ENCODE peak calls at places on chromosomes 13 and 19, in eight cellular contexts. M, F, V, P, J, S, Z and N are unnamed samples. For H3K4me1, the result is how much of the 10 kb centered on the place peaks cover.

GRCh38 chr19:32627714-32628253 is 46.8 kb downstream of the PDCD5 start:
- DNase-seq in V (no peak), S (peak), M (no peak), P (no peak), Z (no peak), F (no peak), J (no peak), N (no peak)

GRCh38 chr19:55304980-55305379 is 20.2 kb downstream of the TMEM150B start:
- DNase-seq in V (no peak), F (no peak), Z (no peak), S (no peak), M (no peak), J (no peak), P (no peak), N (no peak)

GRCh38 chr19:2424686-2425621 is 2.4 kb downstream of the TIMM13 start:
- DNase-seq in M (peak), V (no peak), J (no peak), Z (peak), P (no peak), S (peak), F (no peak), N (peak)

GRCh38 chr19:16290692-16291091 is 33.9 kb upstream of the KLF2 start:
- DNase-seq in V (no peak), J (no peak), Z (no peak), S (no peak), M (no peak), P (no peak), F (no peak), N (no peak)

GRCh38 chr19:37362733-37363132 is 8.2 kb upstream of the ZNF527 start:
- DNase-seq in M (no peak), J (peak), Z (no peak), F (no peak), P (no peak), S (peak), V (no peak), N (no peak)

GRCh38 chr19:17952041-17952976 is 14.6 kb upstream of the KCNN1 start:
- DNase-seq in M (no peak), P (no peak), J (peak), S (peak), V (no peak), F (no peak), Z (no peak), N (no peak)

GRCh38 chr19:39842693-39843435 is 3.3 kb downstream of the FBL start:
- DNase-seq in S (no peak), Z (no peak), J (no peak), M (no peak), F (no peak), P (no peak), V (no peak), N (no peak)

GRCh38 chr13:93226623-93227279 is at the start of gene GPC6:
- DNase-seq in S (peak), F (no peak), Z (no peak), J (no peak), V (no peak), P (peak), M (no peak), N (no peak)

GRCh38 chr13:27139565-27139964 is 32.0 kb downstream of the USP12 start:
- DNase-seq in Z (no peak), V (no peak), M (no peak), P (no peak), J (no peak), F (no peak), S (no peak), N (no peak)

GRCh38 chr13:51034906-51035305 is 76.2 kb downstream of the C13orf42 start:
- DNase-seq in F (no peak), S (no peak), Z (no peak), M (no peak), J (no peak), P (no peak), V (no peak), N (no peak)

GRCh38 chr13:74771964-74772363 is 637.8 kb upstream of the KLF12 start:
- DNase-seq in F (no peak), J (no peak), V (no peak), P (no peak), S (no peak), M (no peak), Z (no peak), N (no peak)

GRCh38 chr13:87671824-87672603 is 843 bp downstream of the SLITRK5 start:
- DNase-seq in J (no peak), S (peak), F (no peak), M (no peak), Z (peak), P (peak), V (no peak), N (peak)

GRCh38 chr13:98916403-98916802 is 61.5 kb downstream of the DOCK9 start:
- DNase-seq in Z (no peak), J (no peak), S (no peak), M (no peak), V (no peak), F (no peak), P (no peak), N (no peak)
- TF ChIP-seq POLR2AphosphoS5 in Z (no peak), J (no peak), S (no peak), M (no peak), V (no peak), F (no peak), P (no peak), N (no peak)

GRCh38 chr13:102799544-102800144 is 725 bp downstream of the BIVM start:
- DNase-seq in Z (peak), J (peak), M (peak), P (peak), V (no peak), S (peak), F (no peak), N (peak)

GRCh38 chr13:102793583-102794355 is 5.0 kb downstream of the POGLUT2 start:
- DNase-seq in Z (no peak), V (no peak), S (no peak), J (no peak), P (no peak), F (no peak), M (no peak), N (no peak)

GRCh38 chr13:102800145-102801041 is 1.5 kb downstream of the BIVM start:
- DNase-seq in S (peak), Z (peak), M (peak), J (peak), V (peak), P (peak), F (peak), N (peak)

GRCh38 chr13:102798653-102799543 is at the start of the genes BIVM and POGLUT2:
- DNase-seq in J (peak), F (peak), Z (peak), P (peak), V (peak), M (peak), S (peak), N (peak)
- H3K27ac ChIP-seq in J (peak), F (peak), Z (peak), P (peak), V (peak), M (peak), S (peak), N (peak)

DNA sequence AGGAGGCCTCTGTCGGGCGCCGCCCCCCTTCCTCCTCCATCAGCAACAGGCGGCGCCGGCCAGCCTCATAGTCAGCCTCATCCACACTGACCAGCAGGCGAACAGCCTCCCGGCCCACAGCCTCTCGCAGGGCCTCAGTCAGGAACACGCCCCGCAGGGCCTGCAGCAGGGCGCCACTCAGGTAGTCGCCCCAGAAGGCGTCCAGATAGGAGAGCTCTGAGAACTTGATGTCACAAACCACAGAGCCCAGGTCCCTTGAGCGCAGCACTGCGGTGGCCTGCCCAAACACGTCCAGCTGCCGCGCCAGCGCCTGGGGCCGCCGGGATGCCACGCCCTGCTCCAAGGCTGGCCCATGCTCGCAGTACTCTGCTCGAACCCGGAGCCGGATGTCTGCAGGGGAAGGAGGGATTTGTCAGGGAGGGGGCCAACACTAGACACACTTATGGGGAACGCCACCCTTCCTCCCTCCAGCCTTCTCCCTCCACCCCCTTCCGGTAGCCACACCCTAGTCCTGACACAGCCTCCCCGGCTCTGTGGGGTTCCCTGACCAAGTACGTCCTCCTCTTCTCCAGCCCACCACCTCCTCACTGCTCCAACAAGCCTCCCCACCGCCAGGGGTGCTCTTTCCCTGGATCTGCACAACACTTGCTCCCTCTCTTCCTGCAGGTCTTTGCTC is 17.9 kb downstream of the DEDD2 start:
- DNase-seq in M (peak), Z (peak), J (peak), F (no peak), V (no peak), S (no peak), P (peak), N (peak)
- H3K4me1 ChIP-seq in M (under half), Z (half or more), J (half or more), F (under half), V (under half), S (under half), P (under half), N (half or more)

GRCh38 chr19:45994989-45995714 is at the start of gene CCDC61:
- DNase-seq in V (peak), Z (peak), M (peak), S (peak), P (peak), F (peak), J (peak), N (peak)

GRCh38 chr19:45996933-45997332 is 1.7 kb downstream of the CCDC61 start:
- DNase-seq in M (no peak), J (no peak), F (no peak), P (no peak), Z (no peak), V (no peak), S (no peak), N (no peak)

GRCh38 chr19:45994456-45994988 is 745 bp upstream of the CCDC61 start:
- DNase-seq in J (no peak), P (no peak), Z (no peak), S (no peak), V (no peak), M (no peak), F (no peak), N (no peak)

GRCh38 chr19:45998834-45999233 is 3.6 kb downstream of the CCDC61 start:
- DNase-seq in Z (no peak), V (no peak), P (no peak), S (no peak), F (no peak), M (no peak), J (no peak), N (no peak)

GRCh38 chr19:45995715-45996385 is 583 bp downstream of the CCDC61 start:
- DNase-seq in S (no peak), J (no peak), V (no peak), Z (no peak), P (no peak), M (no peak), F (no peak), N (no peak)
- TF ChIP-seq POLR2AphosphoS5 in S (no peak), J (no peak), V (no peak), Z (no peak), P (no peak), M (no peak), F (no peak), N (no peak)

GRCh38 chr19:51357952-51358351 is 8.2 kb downstream of the ETFB start:
- DNase-seq in F (no peak), Z (no peak), P (no peak), S (no peak), M (no peak), J (no peak), V (no peak), N (no peak)
- H3K27ac ChIP-seq in F (no peak), Z (no peak), P (no peak), S (no peak), M (no peak), J (no peak), V (no peak), N (no peak)

DNA sequence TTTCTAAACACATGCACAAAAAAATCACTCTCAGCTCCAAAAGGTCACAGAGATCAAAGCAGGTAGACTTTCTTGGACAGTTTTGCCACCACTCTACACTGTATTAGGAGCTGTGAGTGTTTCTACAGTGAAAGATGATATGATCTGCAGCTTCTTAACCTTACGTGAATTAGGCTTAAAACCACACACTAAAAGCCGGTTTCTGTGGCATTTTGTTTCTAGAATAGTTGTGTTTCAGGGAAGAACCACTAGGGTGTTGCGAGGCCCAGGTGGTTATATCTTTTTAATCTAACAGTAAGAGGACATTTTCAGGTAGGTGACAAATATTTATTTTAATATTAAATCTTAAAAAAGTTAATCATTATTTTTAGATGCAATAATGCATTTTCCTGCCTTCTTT is 216.4 kb downstream of the KLF5 start:
- DNase-seq in F (no peak), M (no peak), V (no peak), Z (no peak), P (no peak), J (no peak), S (no peak), N (no peak)
- H3K4me1 ChIP-seq in F (under half), M (under half), V (under half), Z (under half), P (under half), J (under half), S (under half), N (under half)

GRCh38 chr19:9362905-9363304 is at the start of gene ZNF177:
- DNase-seq in F (no peak), S (peak), J (peak), M (no peak), P (no peak), V (no peak), Z (no peak), N (no peak)
- TF ChIP-seq POLR2AphosphoS5 in F (no peak), S (peak), J (no peak), M (no peak), P (no peak), V (no peak), Z (no peak), N (peak)